ENCODE peak calls at places on chromosomes 4 and X, in eight cellular contexts. A is NCI-H345, Z is fibroblast of lung, B is lung, R is BE2C, F is sciatic nerve, O is bronchial epithelial cell, L is thyroid gland. X is an unnamed sample.

GRCh38 chrX:56968980-56969379 is 26.4 kb downstream of the SPIN3 start:
- DNase-seq in L (no peak), B (no peak), R (no peak), O (no peak), A (no peak), Z (no peak), F (no peak), X (no peak)

GRCh38 chr4:27350161-27350560 is 489.5 kb downstream of the STIM2 start:
- DNase-seq in L (no peak), F (no peak), B (no peak), R (no peak), O (peak), Z (no peak), A (no peak), X (peak)

GRCh38 chrX:120358687-120359086 is 3.2 kb upstream of the ATP1B4 start:
- DNase-seq in B (no peak), O (peak), Z (no peak), R (no peak), F (no peak), A (peak), L (no peak), X (peak)

GRCh38 chr4:101211146-101211553 is 136.2 kb downstream of the PPP3CA start:
- DNase-seq in R (peak), L (no peak), F (no peak), A (no peak), B (no peak), O (peak), Z (peak), X (peak)

GRCh38 chr4:48189731-48190130 is 55.7 kb upstream of the TXK start:
- DNase-seq in O (no peak), R (no peak), F (no peak), A (no peak), B (no peak), L (no peak), Z (no peak), X (no peak)

GRCh38 chrX:134482371-134482770 is 22.4 kb downstream of the HPRT1 start:
- DNase-seq in O (no peak), R (no peak), B (no peak), L (no peak), A (no peak), Z (peak), F (no peak), X (no peak)

GRCh38 chr4:107037188-107037587 is 1.1 kb upstream of the DKK2 start:
- DNase-seq in O (peak), Z (no peak), F (peak), A (no peak), L (peak), R (peak), B (no peak), X (peak)

GRCh38 chr4:1491630-1492457 is 85.6 kb upstream of the NKX1-1 start:
- DNase-seq in A (no peak), F (peak), B (no peak), Z (no peak), R (no peak), O (no peak), L (no peak), X (no peak)

GRCh38 chr4:42915484-42915883 is 23.0 kb downstream of the GRXCR1 start:
- DNase-seq in L (no peak), O (peak), A (no peak), F (no peak), B (no peak), R (no peak), Z (no peak), X (no peak)

GRCh38 chrX:111662314-111662713 is 18.7 kb upstream of the ALG13 start:
- DNase-seq in A (no peak), Z (no peak), B (no peak), L (no peak), F (no peak), R (no peak), O (no peak), X (no peak)

GRCh38 chrX:70479197-70479969 is 34.7 kb downstream of the DLG3 start:
- DNase-seq in L (no peak), B (no peak), A (no peak), O (peak), R (no peak), F (no peak), Z (peak), X (peak)

GRCh38 chrX:19956923-19957322 is 33.9 kb downstream of the BCLAF3 start:
- DNase-seq in O (no peak), R (no peak), B (no peak), L (no peak), F (no peak), A (no peak), Z (no peak), X (peak)

GRCh38 chr4:176309046-176309445 is 10.7 kb upstream of the SPCS3 start:
- DNase-seq in Z (no peak), L (no peak), A (no peak), B (no peak), R (no peak), F (no peak), O (no peak), X (no peak)

GRCh38 chrX:154370300-154370881 is 4.0 kb downstream of the FLNA start:
- DNase-seq in B (no peak), L (peak), F (no peak), R (peak), Z (peak), A (no peak), O (no peak), X (peak)

GRCh38 chr4:125594203-125594602 is 279.4 kb downstream of the FAT4 start:
- DNase-seq in B (no peak), F (no peak), A (no peak), O (no peak), Z (no peak), R (no peak), L (no peak), X (no peak)

GRCh38 chrX:25012793-25013592 is 2.8 kb downstream of the ARX start:
- DNase-seq in F (no peak), A (no peak), O (no peak), R (no peak), B (no peak), L (no peak), Z (no peak), X (no peak)

GRCh38 chr4:22237846-22238513 is 277.9 kb downstream of the ADGRA3 start:
- DNase-seq in Z (peak), A (peak), O (no peak), F (no peak), L (peak), B (no peak), R (no peak), X (no peak)

GRCh38 chr4:174198396-174199179 is 84.9 kb downstream of the FBXO8 start:
- DNase-seq in L (no peak), B (no peak), O (peak), F (no peak), Z (peak), A (no peak), R (peak), X (peak)

GRCh38 chr4:1611501-1611870 is 72.6 kb downstream of the FAM53A start:
- DNase-seq in L (no peak), F (no peak), B (no peak), O (no peak), Z (no peak), R (peak), A (no peak), X (no peak)

GRCh38 chrX:136899206-136899605 is 18.7 kb upstream of the RBMX start:
- DNase-seq in Z (peak), O (no peak), F (no peak), A (no peak), R (no peak), L (no peak), B (no peak), X (peak)